ENCODE peak calls at places on chromosomes 6 and 20, in ten cellular contexts. L, M, E, B, Y, T, U, O, H and R are unnamed samples.

GRCh38 chr20:57440678-57441509 is 49.7 kb downstream of the RBM38 start:
- DNase-seq in L (no peak), E (peak), O (peak), H (no peak), M (no peak), B (no peak), Y (no peak), T (no peak), U (peak), R (no peak)

GRCh38 chr6:17429381-17430061 is 36.1 kb downstream of the CAP2 start:
- DNase-seq in U (no peak), O (no peak), H (peak), B (no peak), M (no peak), Y (no peak), E (no peak), T (no peak), L (no peak), R (no peak)

GRCh38 chr6:128919831-128920230 is 36.9 kb downstream of the LAMA2 start:
- DNase-seq in U (no peak), L (no peak), T (no peak), Y (no peak), H (no peak), M (no peak), O (no peak), B (no peak), E (no peak), R (no peak)

GRCh38 chr20:50745634-50746137 is 14.3 kb downstream of the PARD6B start:
- DNase-seq in M (no peak), B (no peak), L (no peak), E (no peak), H (no peak), Y (no peak), O (no peak), T (no peak), U (no peak), R (no peak)

GRCh38 chr6:37232430-37233017 is 25.0 kb upstream of the TBC1D22B start:
- DNase-seq in Y (no peak), B (peak), T (no peak), L (no peak), E (no peak), M (no peak), O (no peak), U (no peak), H (no peak), R (no peak)

GRCh38 chr20:24588047-24588635 is 118.7 kb downstream of the SYNDIG1 start:
- DNase-seq in Y (no peak), T (no peak), O (no peak), E (no peak), H (no peak), L (no peak), M (peak), B (no peak), U (no peak), R (no peak)

GRCh38 chr20:50504231-50504823 is 5.9 kb upstream of the PTPN1 start:
- DNase-seq in T (no peak), H (no peak), L (no peak), E (no peak), U (no peak), O (no peak), B (peak), Y (no peak), M (no peak), R (no peak)

GRCh38 chr20:47857142-47857993 is 72.1 kb upstream of the SULF2 start:
- DNase-seq in B (peak), M (no peak), H (no peak), E (no peak), Y (no peak), T (no peak), O (no peak), L (peak), U (no peak), R (no peak)

GRCh38 chr20:57507477-57507876 is 17.5 kb downstream of the CTCFL start:
- DNase-seq in M (peak), U (no peak), Y (no peak), E (no peak), H (peak), O (no peak), T (no peak), B (no peak), L (no peak), R (no peak)

GRCh38 chr20:20368414-20369352 is 779 bp downstream of the INSM1 start:
- DNase-seq in M (no peak), E (no peak), H (no peak), Y (no peak), L (peak), T (no peak), U (no peak), B (no peak), O (no peak), R (no peak)

GRCh38 chr6:49328051-49328450 is 135.0 kb downstream of the MMUT start:
- DNase-seq in E (no peak), H (peak), M (no peak), T (no peak), U (no peak), Y (no peak), L (no peak), O (no peak), B (no peak), R (no peak)

GRCh38 chr6:63683071-63683603 is 47.5 kb downstream of the PHF3 start:
- DNase-seq in U (no peak), T (no peak), M (no peak), Y (no peak), E (no peak), O (no peak), L (no peak), H (no peak), B (no peak), R (no peak)

GRCh38 chr6:38459291-38459690 is 180.4 kb downstream of the BTBD9 start:
- DNase-seq in M (no peak), U (no peak), H (peak), Y (no peak), O (no peak), L (no peak), T (no peak), E (no peak), B (no peak), R (peak)

GRCh38 chr6:31874836-31875572 is 3.8 kb downstream of the SLC44A4 start:
- DNase-seq in B (no peak), E (no peak), M (no peak), H (no peak), Y (no peak), U (no peak), O (no peak), L (no peak), T (no peak), R (no peak)

GRCh38 chr6:24910331-24910849 is 25.4 kb downstream of the RIPOR2 start:
- DNase-seq in U (peak), Y (no peak), L (no peak), T (no peak), O (peak), B (no peak), H (peak), M (peak), E (peak), R (no peak)

GRCh38 chr20:57391439-57392129 is 388 bp downstream of the RBM38 start:
- DNase-seq in H (peak), T (no peak), B (peak), Y (no peak), U (no peak), E (no peak), L (peak), M (no peak), O (peak), R (no peak)

GRCh38 chr6:161434331-161434730 is 160.5 kb upstream of the AGPAT4 start:
- DNase-seq in Y (no peak), U (no peak), T (no peak), M (no peak), L (no peak), H (no peak), B (no peak), O (no peak), E (no peak), R (no peak)

GRCh38 chr6:34182751-34183531 is 37.1 kb upstream of the GRM4 start:
- DNase-seq in L (no peak), O (no peak), T (no peak), H (no peak), E (peak), U (no peak), B (peak), Y (peak), M (no peak), R (no peak)

GRCh38 chr6:10411131-10411914 is 3.6 kb downstream of the TFAP2A start:
- DNase-seq in O (no peak), M (no peak), T (no peak), U (no peak), L (no peak), B (peak), H (no peak), Y (no peak), E (no peak), R (no peak)

GRCh38 chr6:42505377-42505702 is 53.6 kb upstream of the TRERF1 start:
- DNase-seq in Y (no peak), L (no peak), E (no peak), U (no peak), O (no peak), H (peak), M (no peak), B (no peak), T (no peak), R (no peak)

GRCh38 chr6:42451595-42452170 is at the start of gene TRERF1:
- DNase-seq in H (peak), O (peak), U (peak), L (peak), E (peak), B (peak), Y (peak), M (peak), T (no peak), R (no peak)

GRCh38 chr20:60583741-60584140 is 625.5 kb downstream of the CDH26 start:
- DNase-seq in O (no peak), U (no peak), L (no peak), B (peak), H (no peak), Y (no peak), E (no peak), M (no peak), T (no peak), R (no peak)

GRCh38 chr6:24458937-24459336 is 30.4 kb downstream of the GPLD1 start:
- DNase-seq in Y (no peak), H (no peak), M (no peak), E (no peak), U (no peak), L (no peak), O (no peak), B (no peak), T (no peak), R (no peak)

GRCh38 chr6:134174790-134175531 is 122.5 kb upstream of the SLC2A12 start:
- DNase-seq in U (peak), M (peak), T (peak), L (peak), B (peak), Y (peak), H (peak), O (peak), E (peak), R (peak)

GRCh38 chr6:14149053-14149746 is 31.6 kb downstream of the CD83 start:
- DNase-seq in H (no peak), B (no peak), Y (no peak), O (no peak), M (no peak), E (no peak), U (no peak), T (no peak), L (no peak), R (no peak)

GRCh38 chr20:12068146-12068545 is 150.5 kb downstream of the BTBD3 start:
- DNase-seq in E (no peak), H (peak), U (no peak), T (no peak), Y (no peak), M (no peak), O (no peak), B (no peak), L (peak), R (no peak)

GRCh38 chr6:45076217-45076616 is 251.9 kb upstream of the RUNX2 start:
- DNase-seq in T (peak), U (no peak), Y (no peak), L (no peak), M (no peak), E (no peak), H (no peak), O (no peak), B (no peak), R (no peak)

GRCh38 chr20:51275181-51275580 is 252.3 kb upstream of the KCNG1 start:
- DNase-seq in E (no peak), M (no peak), L (no peak), O (no peak), U (no peak), Y (no peak), B (no peak), H (no peak), T (no peak), R (no peak)

GRCh38 chr6:169427856-169428255 is 174.2 kb upstream of the THBS2 start:
- DNase-seq in M (no peak), U (no peak), Y (no peak), E (no peak), L (no peak), T (no peak), O (no peak), H (peak), B (peak), R (no peak)

GRCh38 chr20:36243726-36244125 is 7.4 kb downstream of the AAR2 start:
- DNase-seq in H (no peak), M (no peak), B (no peak), E (no peak), L (no peak), Y (no peak), T (no peak), O (no peak), U (no peak), R (no peak)

GRCh38 chr20:9179193-9179802 is 110.4 kb downstream of the PLCB4 start:
- DNase-seq in B (no peak), H (peak), Y (no peak), L (no peak), O (no peak), U (no peak), M (no peak), E (no peak), T (no peak), R (no peak)
- H3K4me3 ChIP-seq in B (no peak), H (no peak), Y (no peak), L (no peak), O (no peak), U (no peak), M (no peak), E (no peak), T (no peak), R (no peak)

GRCh38 chr6:81237226-81237625 is 515.3 kb downstream of the TENT5A start:
- DNase-seq in O (no peak), L (no peak), Y (no peak), B (no peak), T (no peak), M (no peak), U (no peak), E (no peak), H (no peak), R (no peak)

GRCh38 chr6:81238390-81238789 is 514.1 kb downstream of the TENT5A start:
- DNase-seq in B (no peak), H (no peak), L (no peak), E (no peak), M (no peak), T (no peak), O (no peak), Y (no peak), U (no peak), R (no peak)

GRCh38 chr6:81235512-81235911 is 517.0 kb downstream of the TENT5A start:
- DNase-seq in E (no peak), H (no peak), Y (no peak), L (no peak), U (no peak), T (no peak), M (no peak), O (no peak), B (no peak), R (no peak)

GRCh38 chr6:81228912-81229540 is 523.5 kb downstream of the TENT5A start:
- DNase-seq in L (no peak), E (no peak), T (peak), H (peak), O (no peak), B (no peak), Y (no peak), M (no peak), U (no peak), R (peak)

GRCh38 chr6:81233990-81234389 is 518.5 kb downstream of the TENT5A start:
- DNase-seq in E (no peak), H (no peak), B (no peak), O (no peak), M (no peak), T (no peak), U (no peak), L (no peak), Y (no peak), R (no peak)
- H3K4me3 ChIP-seq in E (no peak), H (no peak), B (no peak), O (no peak), M (no peak), T (no peak), U (no peak), L (no peak), Y (no peak), R (no peak)

GRCh38 chr6:105879902-105880547 is 206.1 kb upstream of the PRDM1 start:
- DNase-seq in L (no peak), T (no peak), E (no peak), U (no peak), M (no peak), Y (no peak), O (no peak), B (peak), H (no peak), R (no peak)
- H3K4me3 ChIP-seq in L (no peak), T (no peak), E (no peak), U (no peak), M (no peak), Y (no peak), O (no peak), B (no peak), H (no peak), R (no peak)

GRCh38 chr20:62368303-62368628 is 1.2 kb upstream of the LAMA5 start:
- DNase-seq in O (no peak), T (no peak), M (no peak), E (no peak), L (no peak), Y (no peak), H (no peak), U (no peak), B (no peak), R (no peak)
- H3K4me3 ChIP-seq in O (peak), T (no peak), M (no peak), E (peak), L (peak), Y (no peak), H (no peak), U (peak), B (no peak), R (no peak)

GRCh38 chr6:82114748-82115147 is 132.8 kb downstream of the IBTK start:
- DNase-seq in Y (no peak), U (no peak), L (no peak), B (no peak), M (no peak), T (no peak), H (no peak), E (no peak), O (no peak), R (no peak)
- H3K4me3 ChIP-seq in Y (no peak), U (no peak), L (no peak), B (no peak), M (no peak), T (no peak), H (no peak), E (no peak), O (no peak), R (no peak)

GRCh38 chr6:123804771-123805540 is 1.3 kb downstream of the NKAIN2 start:
- DNase-seq in O (no peak), L (no peak), B (no peak), H (no peak), U (no peak), T (no peak), Y (no peak), M (no peak), E (no peak), R (no peak)

GRCh38 chr6:123803862-123804681 is at the start of gene NKAIN2:
- DNase-seq in U (peak), O (peak), E (no peak), Y (no peak), T (no peak), M (no peak), B (no peak), H (peak), L (peak), R (no peak)

GRCh38 chr6:123802697-123803455 is 789 bp upstream of the NKAIN2 start:
- DNase-seq in Y (peak), U (peak), E (peak), T (peak), B (peak), M (peak), H (peak), L (peak), O (peak), R (peak)

GRCh38 chr6:123802351-123802696 is 1.3 kb upstream of the NKAIN2 start:
- DNase-seq in O (no peak), T (no peak), M (no peak), U (no peak), E (no peak), Y (no peak), L (no peak), H (no peak), B (no peak), R (no peak)

DNA sequence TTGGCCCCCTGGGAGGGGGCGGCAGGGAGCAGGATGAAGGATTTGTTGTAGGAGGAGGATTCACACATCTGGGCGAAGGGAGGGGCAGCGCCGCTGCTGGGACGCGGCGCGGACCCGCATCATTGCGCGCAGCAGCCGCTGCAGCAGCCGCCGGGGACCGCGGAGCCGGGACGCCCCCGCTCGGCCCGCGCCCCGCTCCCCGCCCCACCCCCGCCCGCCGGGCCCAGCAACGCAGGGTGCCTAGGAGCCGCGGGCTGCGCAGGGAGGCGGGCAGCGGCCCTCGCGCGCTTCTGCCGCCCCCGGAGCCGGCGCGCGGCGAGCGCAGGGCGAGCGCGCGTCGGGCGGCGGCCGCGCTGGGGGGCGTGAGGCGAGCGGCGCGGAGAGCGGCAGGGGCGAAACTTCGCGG is 206 bp upstream of the NKAIN2 start:
- DNase-seq in U (no peak), L (peak), H (no peak), B (no peak), E (no peak), Y (no peak), T (no peak), O (peak), M (no peak), R (no peak)
- H3K4me3 ChIP-seq in U (peak), L (peak), H (peak), B (no peak), E (peak), Y (no peak), T (peak), O (peak), M (peak), R (peak)

GRCh38 chr20:23479043-23479442 is 11.9 kb upstream of the CST8 start:
- DNase-seq in U (no peak), L (no peak), T (no peak), B (no peak), O (no peak), M (no peak), H (no peak), E (no peak), Y (no peak), R (no peak)

GRCh38 chr20:23488470-23488869 is 2.4 kb upstream of the CST8 start:
- DNase-seq in O (no peak), T (no peak), M (no peak), E (no peak), U (no peak), L (no peak), Y (no peak), H (no peak), B (no peak), R (no peak)

GRCh38 chr20:23482138-23482537 is 8.8 kb upstream of the CST8 start:
- DNase-seq in O (no peak), Y (no peak), T (no peak), E (no peak), M (no peak), U (no peak), L (no peak), H (no peak), B (no peak), R (no peak)

DNA sequence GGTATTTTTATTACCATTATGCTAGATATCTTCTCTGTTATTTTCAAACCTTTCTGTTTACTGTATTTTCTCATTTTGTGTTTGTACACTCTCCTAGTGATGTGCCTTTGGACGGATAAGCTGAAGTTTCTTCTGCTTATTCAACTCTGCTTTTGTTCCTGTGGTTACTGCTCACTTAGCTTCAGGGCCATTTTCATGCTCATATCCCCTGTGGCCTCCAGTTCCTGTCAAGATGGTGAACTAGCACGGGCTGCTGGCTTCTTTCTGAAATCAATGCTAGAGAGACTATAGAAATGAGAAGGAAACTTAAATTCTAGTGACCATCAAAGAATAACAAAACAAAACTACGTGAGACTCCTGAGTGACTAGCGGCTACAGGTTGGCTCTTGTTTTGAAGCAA is 6.8 kb upstream of the CST8 start:
- DNase-seq in E (no peak), O (no peak), T (no peak), U (no peak), B (no peak), M (no peak), Y (no peak), L (no peak), H (no peak), R (no peak)
- H3K4me3 ChIP-seq in E (no peak), O (no peak), T (no peak), U (no peak), B (no peak), M (no peak), Y (no peak), L (no peak), H (no peak), R (no peak)